ENCODE peak calls at places on chromosome 2, in four cellular contexts. One of them, this sample, is unnamed.

GRCh38 chr2:71385008-71385407 is 53.4 kb downstream of the ZNF638 start:
- DNase-seq in RWPE1: peak; percentile 1
- DNase-seq in iPS-NIHi11: no peak
- DNase-seq in GM10248: no peak
- DNase-seq in this sample: no peak

GRCh38 chr2:227414846-227415245 is 27.1 kb upstream of the SCYGR1 start:
- DNase-seq in RWPE1: peak; percentile 32
- DNase-seq in iPS-NIHi11: no peak
- DNase-seq in GM10248: no peak
- DNase-seq in this sample: no peak

GRCh38 chr2:95346236-95346737 is 49.1 kb downstream of the KCNIP3 start:
- DNase-seq in RWPE1: peak; percentile 64
- DNase-seq in iPS-NIHi11: peak; percentile 72
- DNase-seq in GM10248: peak; percentile 40
- DNase-seq in this sample: no peak

GRCh38 chr2:187834787-187835186 is 280.6 kb upstream of the TFPI start:
- DNase-seq in RWPE1: no peak
- DNase-seq in iPS-NIHi11: no peak
- DNase-seq in GM10248: no peak
- DNase-seq in this sample: no peak

GRCh38 chr2:173149491-173149890 is 73.8 kb downstream of the MAP3K20 start:
- DNase-seq in RWPE1: no peak
- DNase-seq in iPS-NIHi11: no peak
- DNase-seq in GM10248: peak; percentile 61
- DNase-seq in this sample: peak; percentile 40

GRCh38 chr2:120209427-120210233 is 13.6 kb downstream of the TMEM185B start:
- DNase-seq in RWPE1: no peak
- DNase-seq in iPS-NIHi11: no peak
- DNase-seq in GM10248: peak; percentile 15
- DNase-seq in this sample: no peak

GRCh38 chr2:30147196-30147714 is 448 bp downstream of the YPEL5 start:
- DNase-seq in RWPE1: no peak
- DNase-seq in iPS-NIHi11: no peak
- DNase-seq in GM10248: peak; percentile 34
- DNase-seq in this sample: peak; percentile 14

GRCh38 chr2:99217929-99218501 is 37.0 kb downstream of the MRPL30 start:
- DNase-seq in RWPE1: no peak
- DNase-seq in iPS-NIHi11: no peak
- DNase-seq in GM10248: no peak
- DNase-seq in this sample: no peak

This sample was measured in GM19239.